ENCODE peak calls at places on chromosomes 5 and 9, in six cellular contexts. U is upper lobe of right lung, Z is breast epithelium, L is ovary, N is mucosa of descending colon, J is psoas muscle. O is an unnamed sample.

GRCh38 chr5:176803943-176804498 is 6.3 kb upstream of the UNC5A start:
- DNase-seq in L (no peak), Z (no peak), U (no peak), N (no peak), J (no peak), O (no peak)

GRCh38 chr5:95068952-95069351 is 215.9 kb downstream of the MCTP1 start:
- DNase-seq in N (no peak), L (no peak), Z (no peak), U (no peak), J (no peak), O (no peak)

GRCh38 chr9:15146121-15146820 is 160.7 kb downstream of the TTC39B start:
- DNase-seq in N (no peak), J (no peak), U (no peak), Z (no peak), L (no peak), O (no peak)

GRCh38 chr9:114685951-114686350 is 4.0 kb upstream of the TEX48 start:
- DNase-seq in U (no peak), N (no peak), Z (no peak), L (no peak), J (no peak), O (no peak)

GRCh38 chr9:715743-716400 is 125.6 kb upstream of the DMRT1 start:
- DNase-seq in N (no peak), U (no peak), J (no peak), Z (no peak), L (no peak), O (no peak)

GRCh38 chr9:123753669-123754307 is 176.1 kb downstream of the DENND1A start:
- DNase-seq in Z (no peak), U (no peak), N (no peak), J (no peak), L (no peak), O (no peak)

GRCh38 chr9:23754551-23754950 is 71.5 kb downstream of the ELAVL2 start:
- DNase-seq in J (no peak), L (no peak), N (no peak), U (no peak), Z (no peak), O (no peak)

GRCh38 chr9:13651969-13652663 is 372.6 kb upstream of the MPDZ start:
- DNase-seq in U (no peak), L (no peak), N (no peak), Z (no peak), J (no peak), O (no peak)

GRCh38 chr5:132411382-132411925 is 41.9 kb downstream of the SLC22A5 start:
- DNase-seq in J (no peak), U (peak; percentile 66), N (no peak), L (peak; percentile 56), Z (no peak), O (no peak)

GRCh38 chr5:169626779-169627178 is 10.3 kb upstream of the DOCK2 start:
- DNase-seq in J (no peak), Z (no peak), N (no peak), L (no peak), U (no peak), O (peak; percentile 93)

GRCh38 chr9:21813575-21814473 is 11.4 kb downstream of the MTAP start:
- DNase-seq in L (no peak), N (no peak), U (no peak), Z (peak; percentile 58), J (peak; percentile 23), O (peak; percentile 61)

GRCh38 chr5:169870221-169870620 is 110.1 kb downstream of the INSYN2B start:
- DNase-seq in Z (no peak), J (no peak), N (no peak), L (no peak), U (no peak), O (no peak)

GRCh38 chr5:111772456-111772855 is 15.5 kb upstream of the NREP start:
- DNase-seq in J (no peak), Z (no peak), L (no peak), N (no peak), U (no peak), O (no peak)

GRCh38 chr5:179265529-179266290 is 79.6 kb downstream of the ADAMTS2 start:
- DNase-seq in J (peak; percentile 97), Z (peak; percentile 80), L (peak; percentile 96), U (peak; percentile 88), N (peak; percentile 86), O (peak; percentile 91)

GRCh38 chr5:150582281-150582791 is 58.1 kb upstream of the SYNPO start:
- DNase-seq in U (peak; percentile 78), J (no peak), N (peak; percentile 85), L (peak; percentile 86), Z (no peak), O (no peak)

GRCh38 chr5:151633892-151634291 is 42.8 kb upstream of the FAT2 start:
- DNase-seq in N (no peak), Z (no peak), J (no peak), L (no peak), U (no peak), O (no peak)

GRCh38 chr5:142551242-142552067 is 134.4 kb downstream of the FGF1 start:
- DNase-seq in Z (no peak), U (no peak), L (peak; percentile 38), N (no peak), J (no peak), O (no peak)

GRCh38 chr5:22835630-22836029 is 17.5 kb downstream of the CDH12 start:
- DNase-seq in L (no peak), Z (no peak), U (no peak), J (no peak), N (no peak), O (no peak)

GRCh38 chr9:79061766-79062165 is 510.0 kb upstream of the TLE4 start:
- DNase-seq in J (no peak), Z (no peak), U (no peak), L (no peak), N (no peak), O (no peak)

GRCh38 chr9:96014078-96014477 is 138.6 kb downstream of the ERCC6L2 start:
- DNase-seq in L (no peak), Z (no peak), U (no peak), N (no peak), J (no peak), O (no peak)

GRCh38 chr5:89954901-89955300 is 454.7 kb downstream of the CETN3 start:
- DNase-seq in J (no peak), U (no peak), L (no peak), N (no peak), Z (no peak), O (no peak)

GRCh38 chr5:178502401-178503100 is 87.6 kb downstream of the COL23A1 start:
- DNase-seq in L (no peak), U (no peak), J (no peak), Z (no peak), N (no peak), O (no peak)

GRCh38 chr5:76368941-76369340 is 34.1 kb upstream of the IQGAP2 start:
- DNase-seq in U (no peak), N (no peak), Z (no peak), J (no peak), L (no peak), O (no peak)

GRCh38 chr9:81112638-81113037 is 576.7 kb downstream of the TLE1 start:
- DNase-seq in L (no peak), U (no peak), Z (no peak), N (no peak), J (no peak), O (no peak)

GRCh38 chr5:37248970-37249819 is at the start of gene CPLANE1:
- DNase-seq in N (peak; percentile 78), Z (peak; percentile 35), J (peak; percentile 82), L (peak; percentile 89), U (peak; percentile 90), O (peak; percentile 39)
- TF ChIP-seq CTCF in N (no peak), Z (no peak), J (peak; percentile 2), L (no peak), U (peak; percentile 12), O (no peak)

GRCh38 chr5:139390639-139391569 is 1.2 kb upstream of the MZB1 start:
- DNase-seq in J (no peak), L (no peak), Z (no peak), N (no peak), U (no peak), O (no peak)
- H3K4me3 ChIP-seq in J (peak overlapping the region; percentile 93), L (no peak overlapping the region), Z (peak overlapping the region; percentile 68), N (no peak overlapping the region), U (no peak overlapping the region), O (no peak overlapping the region)

DNA sequence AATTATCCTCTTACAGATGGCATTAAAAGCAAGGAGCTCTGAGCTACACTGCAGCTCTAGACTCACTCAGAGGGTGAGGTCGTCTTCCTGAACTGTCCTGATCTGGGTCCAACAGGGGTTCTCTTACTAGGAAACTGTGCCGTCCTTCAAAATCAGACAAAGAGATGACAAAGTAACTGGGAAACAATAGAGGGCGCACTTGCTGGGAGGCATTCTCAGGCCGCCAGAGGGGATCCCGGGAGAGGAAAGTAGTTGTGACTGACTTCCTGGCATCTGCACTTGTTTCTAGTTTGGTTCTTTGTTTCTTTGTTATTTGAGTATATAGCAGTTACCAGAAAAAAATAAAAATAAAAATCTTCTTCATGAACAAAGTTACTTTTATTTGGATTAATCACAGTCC is 142.9 kb upstream of the MSX2 start:
- DNase-seq in N (no peak), J (peak; percentile 18), L (no peak), Z (no peak), U (no peak), O (no peak)
- TF ChIP-seq CTCF in N (no peak), J (no peak), L (no peak), Z (no peak), U (peak; percentile 47), O (peak; percentile 80)

DNA sequence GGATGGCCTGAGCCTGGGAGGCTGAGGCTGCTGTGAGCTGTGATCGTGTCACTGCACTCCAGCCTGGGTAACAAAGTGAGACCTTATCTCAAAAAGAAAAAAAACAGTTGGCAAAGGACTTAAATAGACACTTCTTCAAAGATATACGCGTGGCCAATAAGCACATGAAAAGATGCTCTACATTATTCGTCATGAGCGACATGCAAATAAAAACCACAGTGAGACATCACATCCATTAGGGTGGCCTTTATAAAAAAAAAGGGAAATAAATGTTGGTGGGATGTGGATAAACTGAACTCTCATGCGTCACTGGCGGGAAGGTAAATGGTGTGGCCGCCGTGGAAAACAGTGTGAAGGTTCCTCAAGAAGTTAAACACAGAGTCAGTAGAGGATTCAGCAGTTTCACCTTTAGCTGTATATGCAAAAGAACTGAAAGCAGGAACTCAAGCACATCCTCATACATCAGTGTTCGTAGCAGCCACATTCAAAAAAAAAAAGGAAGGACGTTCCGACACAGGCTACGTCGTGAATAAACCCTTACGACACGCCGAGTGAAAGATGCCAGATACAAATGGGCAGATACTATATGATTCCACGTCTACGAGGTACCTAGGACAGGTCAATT is 24.5 kb upstream of the NRARP start:
- DNase-seq in Z (no peak), N (no peak), L (no peak), J (no peak), U (no peak), O (no peak)
- H3K4me3 ChIP-seq in Z (no peak overlapping the region), N (no peak overlapping the region), L (no peak overlapping the region), J (no peak overlapping the region), U (no peak overlapping the region), O (no peak overlapping the region)

O was measured in retinal pigment epithelial cell.